ENCODE peak calls at places on chromosomes 1 and 21, in six cellular contexts. Q is brain microvascular endothelial cell; B is GM12878; Y is Caco-2; I is foreskin keratinocyte; V is CD8-positive, alpha-beta T cell. T is an unnamed sample. For H3K27me3, the result is how much of the 10 kb centered on the place peaks cover.

GRCh38 chr1:63671514-63671913 is 78.3 kb downstream of the PGM1 start:
- DNase-seq in V (no peak), B (no peak), I (no peak), Q (no peak), Y (peak), T (no peak)

GRCh38 chr1:214857716-214858115 is 224.8 kb upstream of the KCNK2 start:
- DNase-seq in Y (no peak), B (no peak), Q (no peak), V (no peak), I (no peak), T (no peak)

GRCh38 chr1:221268295-221268694 is 389.1 kb downstream of the HLX start:
- DNase-seq in Y (no peak), I (peak), B (no peak), V (no peak), Q (peak), T (no peak)

GRCh38 chr1:186063091-186063657 is 311.9 kb downstream of the TPR start:
- DNase-seq in Q (no peak), Y (no peak), I (no peak), V (no peak), B (no peak), T (no peak)

GRCh38 chr1:51463561-51463960 is 55.5 kb downstream of the EPS15 start:
- DNase-seq in Q (no peak), Y (no peak), B (no peak), V (no peak), I (no peak), T (no peak)

GRCh38 chr1:226551299-226551698 is 2.7 kb downstream of the STUM start:
- DNase-seq in Q (no peak), I (no peak), V (no peak), B (no peak), Y (no peak), T (no peak)

GRCh38 chr1:26181586-26182371 is 4.5 kb downstream of the CNKSR1 start:
- DNase-seq in V (no peak), Q (no peak), Y (no peak), B (no peak), I (peak), T (no peak)

GRCh38 chr1:86149591-86149990 is 7.0 kb downstream of the COL24A1 start:
- DNase-seq in Q (no peak), I (peak), V (no peak), B (no peak), Y (no peak), T (no peak)

GRCh38 chr1:32356478-32356877 is 5.8 kb downstream of the FAM229A start:
- DNase-seq in I (no peak), V (no peak), B (no peak), Q (no peak), Y (no peak), T (no peak)

GRCh38 chr1:201597551-201598230 is 58.8 kb downstream of the NAV1 start:
- DNase-seq in V (no peak), Y (no peak), B (no peak), Q (no peak), I (no peak), T (no peak)

GRCh38 chr1:226956942-226957713 is 17.0 kb downstream of the COQ8A start:
- DNase-seq in B (no peak), Q (no peak), V (no peak), Y (no peak), I (no peak), T (no peak)

GRCh38 chr1:205939690-205940330 is 3.4 kb downstream of the SLC26A9 start:
- DNase-seq in V (no peak), Y (no peak), Q (no peak), B (no peak), I (no peak), T (no peak)

GRCh38 chr21:41777934-41778815 is 11.3 kb upstream of the RIPK4 start:
- DNase-seq in V (no peak), B (no peak), I (peak), Y (peak), Q (peak), T (no peak)

GRCh38 chr1:2050482-2050792 is 226 bp downstream of the PRKCZ start:
- DNase-seq in Q (no peak), I (peak), B (no peak), V (no peak), Y (no peak), T (no peak)

GRCh38 chr1:2455757-2456156 is 20.3 kb upstream of the PLCH2 start:
- DNase-seq in V (no peak), Q (peak), I (peak), Y (no peak), B (no peak), T (no peak)

GRCh38 chr1:111104981-111105380 is 34.9 kb downstream of the DRAM2 start:
- DNase-seq in Q (no peak), V (no peak), I (no peak), Y (no peak), B (no peak), T (no peak)

GRCh38 chr1:147585640-147586383 is 44.5 kb downstream of the BCL9 start:
- DNase-seq in V (no peak), Y (no peak), I (no peak), B (no peak), Q (no peak), T (no peak)

GRCh38 chr21:18369115-18369514 is 34.5 kb downstream of the TMPRSS15 start:
- DNase-seq in V (no peak), I (peak), B (no peak), Y (no peak), Q (no peak), T (no peak)

GRCh38 chr1:100396651-100397050 is 44.3 kb downstream of the CDC14A start:
- DNase-seq in V (no peak), Q (no peak), Y (no peak), B (no peak), I (no peak), T (no peak)

GRCh38 chr1:54836594-54836993 is 35.5 kb upstream of the TTC22 start:
- DNase-seq in B (no peak), Y (no peak), I (no peak), Q (no peak), V (no peak), T (no peak)

GRCh38 chr1:4975856-4976255 is 321.4 kb downstream of the AJAP1 start:
- DNase-seq in B (no peak), Q (no peak), V (no peak), I (no peak), Y (no peak), T (no peak)

GRCh38 chr1:150372580-150372979 is 8.6 kb downstream of the RPRD2 start:
- DNase-seq in I (no peak), V (no peak), Y (no peak), B (no peak), Q (no peak), T (no peak)

GRCh38 chr21:28429161-28429560 is 563.5 kb downstream of the LTN1 start:
- DNase-seq in I (no peak), Y (no peak), V (no peak), B (no peak), Q (no peak), T (no peak)

GRCh38 chr1:86471296-86471695 is 2.6 kb downstream of the CLCA1 start:
- DNase-seq in B (no peak), Y (no peak), Q (no peak), I (no peak), V (no peak), T (no peak)

GRCh38 chr21:25709684-25710265 is 24.9 kb downstream of the ATP5PF start:
- DNase-seq in V (no peak), Q (no peak), I (no peak), B (no peak), Y (no peak), T (no peak)

GRCh38 chr1:41810446-41810845 is 108.3 kb downstream of the HIVEP3 start:
- DNase-seq in I (peak), V (no peak), B (no peak), Y (no peak), Q (peak), T (no peak)

GRCh38 chr1:22077728-22078127 is 25.2 kb downstream of the CDC42 start:
- DNase-seq in Y (no peak), B (no peak), Q (no peak), V (no peak), I (peak), T (no peak)

GRCh38 chr1:19122668-19123067 is 87.4 kb downstream of the UBR4 start:
- DNase-seq in V (no peak), Q (no peak), I (peak), Y (no peak), B (no peak), T (no peak)

GRCh38 chr1:13543927-13544556 is 30.2 kb upstream of the LRRC38 start:
- DNase-seq in Q (no peak), I (peak), V (no peak), B (no peak), Y (no peak), T (no peak)

GRCh38 chr1:242546441-242546840 is 21.9 kb upstream of the PLD5 start:
- DNase-seq in B (no peak), V (no peak), I (no peak), Y (no peak), Q (no peak), T (no peak)

GRCh38 chr1:200415227-200415626 is 5.4 kb upstream of the ZNF281 start:
- DNase-seq in V (no peak), Y (no peak), Q (peak), I (no peak), B (no peak), T (no peak)

GRCh38 chr1:207013321-207014085 is 19.1 kb downstream of the C1orf116 start:
- DNase-seq in Q (no peak), V (no peak), B (no peak), I (no peak), Y (no peak), T (no peak)

GRCh38 chr1:69246109-69246508 is 321.6 kb upstream of the LRRC7 start:
- DNase-seq in Q (no peak), V (no peak), Y (no peak), B (no peak), I (no peak), T (no peak)

GRCh38 chr1:14303011-14303410 is 295.5 kb upstream of the KAZN start:
- DNase-seq in Y (no peak), I (no peak), B (no peak), Q (no peak), V (no peak), T (no peak)

GRCh38 chr1:180274221-180274620 is 44.2 kb downstream of the LHX4 start:
- DNase-seq in Q (no peak), V (no peak), B (no peak), I (no peak), Y (no peak), T (no peak)

GRCh38 chr1:10712568-10712967 is 83.9 kb downstream of the CASZ1 start:
- DNase-seq in I (no peak), Q (no peak), B (no peak), Y (no peak), V (no peak), T (no peak)

GRCh38 chr1:10709646-10710045 is 86.8 kb downstream of the CASZ1 start:
- DNase-seq in Q (no peak), Y (no peak), I (no peak), V (no peak), B (no peak), T (no peak)

GRCh38 chr1:10708807-10709523 is 87.5 kb downstream of the CASZ1 start:
- DNase-seq in V (no peak), Q (no peak), B (no peak), I (no peak), Y (no peak), T (no peak)

GRCh38 chr1:10713614-10714013 is 82.8 kb downstream of the CASZ1 start:
- DNase-seq in Q (no peak), V (no peak), I (no peak), Y (no peak), B (no peak), T (no peak)

DNA sequence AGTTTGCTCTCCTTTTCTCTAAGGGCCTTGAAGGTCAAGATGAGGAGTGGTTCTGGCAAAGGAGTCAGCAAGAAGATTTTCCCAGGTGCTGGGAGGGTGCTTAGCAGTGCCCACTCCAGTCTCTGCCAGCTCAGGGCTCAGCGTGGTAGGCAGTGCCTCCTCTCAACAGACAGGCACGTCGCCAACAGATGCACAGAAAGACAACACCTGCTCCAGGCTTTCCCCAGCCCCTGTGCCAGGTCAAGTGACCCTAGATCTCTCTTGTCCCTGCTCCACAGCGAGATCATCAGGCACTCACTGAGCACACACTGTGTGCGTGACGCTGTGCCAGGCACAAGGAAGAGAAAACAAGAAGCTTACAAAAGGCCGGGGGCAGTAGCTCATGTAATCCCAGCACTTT is 86.0 kb downstream of the CASZ1 start:
- DNase-seq in B (no peak), I (no peak), Y (no peak), V (no peak), Q (no peak), T (no peak)
- H3K27me3 ChIP-seq in B (under half), I (under half), Y (under half), V (under half), Q (under half), T (under half)

GRCh38 chr1:159113783-159114182 is 37.2 kb upstream of the AIM2 start:
- DNase-seq in I (peak), Y (no peak), Q (no peak), B (no peak), V (no peak), T (no peak)
- H3K27me3 ChIP-seq in I (under half), Y (under half), Q (under half), B (under half), V (under half), T (under half)

GRCh38 chr1:11384170-11384554 is 94.8 kb upstream of the DISP3 start:
- DNase-seq in B (peak), Y (no peak), I (peak), V (no peak), Q (no peak), T (no peak)

GRCh38 chr1:11388617-11389016 is 90.3 kb upstream of the DISP3 start:
- DNase-seq in B (no peak), I (no peak), Q (no peak), Y (no peak), V (no peak), T (no peak)

GRCh38 chr1:11380500-11380899 is 98.5 kb upstream of the DISP3 start:
- DNase-seq in Q (no peak), I (no peak), B (no peak), V (no peak), Y (no peak), T (no peak)

GRCh38 chr1:11387829-11388228 is 91.1 kb upstream of the DISP3 start:
- DNase-seq in Q (no peak), V (no peak), I (no peak), Y (no peak), B (no peak), T (no peak)

DNA sequence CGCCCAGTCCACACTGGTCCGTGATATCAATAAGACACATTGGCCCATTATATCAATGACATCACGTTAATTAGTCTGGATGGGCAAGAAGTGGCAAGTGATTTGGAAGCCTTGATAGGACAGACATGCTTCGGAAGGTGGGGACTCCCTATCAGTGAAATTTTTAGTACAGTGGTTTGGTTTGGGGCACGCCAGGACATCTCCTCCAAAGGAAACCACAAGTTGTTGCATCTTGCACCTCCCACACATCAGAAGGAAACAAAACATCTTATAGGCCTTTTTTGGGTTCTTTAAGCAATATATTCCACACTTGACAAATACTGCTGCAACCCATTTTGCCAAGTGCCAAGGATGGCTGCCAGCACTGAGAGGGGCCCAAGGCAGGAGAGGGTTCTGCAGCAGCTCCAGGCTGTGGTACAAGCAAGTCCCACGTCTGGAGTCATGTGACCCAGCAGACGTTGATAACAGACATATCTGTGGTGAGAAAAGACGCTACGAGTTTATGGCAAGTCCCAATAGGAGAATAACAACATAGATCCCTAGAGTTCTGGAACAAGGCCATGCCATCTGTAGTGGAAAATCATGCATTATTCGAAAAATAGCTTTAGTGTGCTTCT is 95.3 kb upstream of the DISP3 start:
- DNase-seq in B (no peak), Q (no peak), I (peak), Y (no peak), V (no peak), T (no peak)
- H3K27me3 ChIP-seq in B (under half), Q (under half), I (under half), Y (under half), V (under half), T (under half)

DNA sequence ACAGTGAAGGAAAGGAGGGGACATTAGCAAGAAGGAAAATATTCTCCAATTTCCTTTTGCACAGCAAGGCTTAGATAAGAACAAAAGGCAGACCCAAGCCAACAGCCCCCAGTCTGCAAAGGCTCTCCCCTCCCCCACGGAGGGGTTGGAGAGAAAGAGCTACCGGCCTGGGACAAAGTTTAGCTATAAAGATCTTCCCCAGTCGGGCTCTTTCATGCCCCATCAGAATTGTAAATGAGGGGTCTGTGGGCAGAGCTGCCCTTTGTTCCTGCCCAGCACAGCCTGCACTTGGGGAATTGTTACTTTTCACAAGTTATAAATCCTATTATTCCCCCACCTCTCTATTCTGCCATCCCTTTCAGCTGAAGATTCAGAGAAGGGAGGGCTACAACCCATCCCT is 3.6 kb downstream of the MYCL start:
- DNase-seq in I (no peak), Y (no peak), B (no peak), Q (no peak), V (no peak), T (no peak)
- H3K27me3 ChIP-seq in I (under half), Y (under half), B (under half), Q (under half), V (under half), T (under half)

DNA sequence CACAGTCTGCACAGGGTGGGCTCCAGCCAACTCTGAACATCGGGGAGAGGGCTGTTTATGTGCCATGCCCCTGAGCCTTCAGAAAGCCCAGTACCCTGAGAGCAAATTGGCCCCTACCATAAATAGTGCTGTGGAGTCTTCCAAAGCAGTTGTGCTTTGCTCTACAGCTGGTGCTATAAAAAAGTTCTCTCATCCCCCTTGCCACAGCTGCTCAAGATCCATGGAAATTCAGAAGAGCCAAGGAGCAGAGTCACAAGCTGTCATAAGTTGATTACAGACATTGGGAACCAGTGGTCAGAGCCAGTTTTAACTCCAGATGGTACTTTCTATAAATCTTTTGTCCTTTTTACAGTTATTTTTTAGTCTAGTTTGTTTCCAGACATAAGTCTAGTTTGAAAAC is 85.7 kb upstream of the CLDN14 start:
- DNase-seq in Y (no peak), V (no peak), I (no peak), B (no peak), Q (no peak), T (no peak)
- H3K27me3 ChIP-seq in Y (under half), V (under half), I (half or more), B (under half), Q (under half), T (under half)

DNA sequence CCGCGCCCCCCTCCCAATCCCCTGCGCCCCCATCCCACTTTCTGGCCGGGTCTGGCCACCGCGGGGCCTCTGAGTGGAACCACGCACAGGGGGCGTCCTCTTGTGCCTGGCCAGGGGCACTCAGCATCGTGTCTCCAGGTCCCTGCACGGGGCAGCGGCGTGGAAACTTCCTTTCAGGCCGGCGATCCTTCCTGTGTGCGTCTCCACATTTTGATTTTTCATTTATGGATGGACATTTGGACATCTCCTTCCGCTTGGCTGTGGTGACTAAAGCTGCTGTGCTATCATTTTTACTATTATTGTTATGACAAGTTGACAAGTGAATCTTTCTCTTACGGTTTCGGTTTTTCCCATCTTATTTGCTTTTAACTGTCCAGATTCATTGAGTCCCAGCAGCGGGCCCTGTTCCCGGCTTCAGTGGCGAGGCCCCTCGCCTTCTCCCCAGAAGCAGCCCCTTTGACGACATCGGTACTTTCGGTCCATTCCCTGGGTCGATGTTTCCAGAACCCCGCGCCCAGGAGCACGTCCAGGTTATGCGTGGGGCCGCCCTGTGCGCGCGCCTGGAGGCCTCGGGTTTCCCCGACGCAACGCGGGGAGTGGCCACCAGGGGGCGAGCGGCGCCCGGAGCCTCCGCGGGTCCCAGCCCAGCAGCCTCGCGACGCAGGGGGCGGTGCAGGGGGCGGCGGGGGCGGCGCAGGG is 12.4 kb upstream of the SLC19A1 start:
- DNase-seq in V (peak), I (peak), Q (peak), Y (peak), B (peak), T (peak)
- H3K27me3 ChIP-seq in V (under half), I (under half), Q (under half), Y (under half), B (under half), T (under half)

GRCh38 chr1:58573138-58573537 is 3.9 kb downstream of the TACSTD2 start:
- DNase-seq in B (no peak), Y (no peak), Q (no peak), V (no peak), I (no peak), T (no peak)
- H3K27me3 ChIP-seq in B (under half), Y (under half), Q (under half), V (under half), I (under half), T (under half)

DNA sequence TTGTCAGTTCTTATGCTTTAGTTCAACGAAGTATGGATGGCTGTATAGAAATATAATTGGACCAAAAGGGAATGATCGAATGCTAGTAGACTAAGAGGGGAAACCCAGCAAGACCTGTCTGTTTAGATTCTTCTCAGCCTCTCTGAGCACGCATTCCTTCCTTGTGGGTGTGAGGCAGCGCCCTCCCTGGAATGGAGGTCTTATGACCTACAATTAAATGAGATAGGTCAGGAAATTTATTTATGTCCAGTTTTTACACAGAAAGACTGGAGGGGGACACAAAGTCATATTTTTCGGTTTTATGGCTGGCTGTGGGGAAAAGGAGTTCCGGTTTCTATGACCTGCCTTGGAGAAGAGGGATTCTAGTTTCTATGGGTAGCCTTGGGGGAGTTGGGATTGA is 66.1 kb downstream of the KCNK1 start:
- DNase-seq in V (no peak), Q (no peak), B (no peak), I (no peak), Y (no peak), T (no peak)
- H3K27me3 ChIP-seq in V (under half), Q (under half), B (under half), I (under half), Y (under half), T (under half)

T was measured in CD4-positive, CD25-positive, alpha-beta regulatory T cell.